ENCODE peak calls at places on chromosomes 13 and 19, in eight cellular contexts. M is thoracic aorta; N is body of pancreas; C is CD4-positive, alpha-beta T cell; P is ascending aorta; R is GM20000; T is mucosa of descending colon; G is neural crest cell. Z is an unnamed sample.
A peak's percentile ranks its signal among the peaks of the same experiment; 100 is the strongest.

GRCh38 chr13:54637377-54637776 is 1608.8 kb downstream of the OLFM4 start:
- DNase-seq in P (no peak), C (no peak), R (no peak), G (no peak), N (peak; percentile 26), T (no peak), M (no peak), Z (no peak)

GRCh38 chr13:101838305-101838835 is 385.9 kb downstream of the ITGBL1 start:
- DNase-seq in T (no peak), C (no peak), G (no peak), R (no peak), N (no peak), P (no peak), M (no peak), Z (no peak)

GRCh38 chr13:72586519-72586918 is 140.9 kb downstream of the MZT1 start:
- DNase-seq in T (no peak), C (no peak), P (no peak), R (no peak), N (no peak), G (no peak), M (no peak), Z (no peak)

GRCh38 chr13:100828226-100828625 is 153.6 kb upstream of the TMTC4 start:
- DNase-seq in T (no peak), G (no peak), P (no peak), M (no peak), R (no peak), C (no peak), N (no peak), Z (no peak)

GRCh38 chr19:15316498-15316897 is 15.8 kb downstream of the BRD4 start:
- DNase-seq in R (peak; percentile 54), N (no peak), T (no peak), M (no peak), P (no peak), C (no peak), G (no peak), Z (no peak)

GRCh38 chr13:110138009-110138699 is 168.8 kb downstream of the COL4A1 start:
- DNase-seq in G (no peak), M (peak; percentile 52), C (no peak), R (peak; percentile 73), T (peak; percentile 71), P (no peak), N (peak; percentile 78), Z (peak; percentile 56)

GRCh38 chr13:107968470-107968869 is 246.9 kb downstream of the LIG4 start:
- DNase-seq in T (no peak), G (no peak), P (no peak), N (no peak), M (no peak), R (no peak), C (no peak), Z (no peak)

GRCh38 chr19:29768166-29768565 is 43.6 kb upstream of the CCNE1 start:
- DNase-seq in N (no peak), T (no peak), G (no peak), C (no peak), R (no peak), P (no peak), M (no peak), Z (no peak)

GRCh38 chr19:10882108-10882457 is 10.7 kb downstream of the CARM1 start:
- DNase-seq in T (no peak), M (no peak), G (no peak), N (no peak), R (no peak), P (no peak), C (no peak), Z (no peak)

GRCh38 chr13:50410921-50411712 is 395.9 kb downstream of the KCNRG start:
- DNase-seq in R (no peak), G (no peak), N (no peak), M (peak; percentile 13), C (no peak), P (no peak), T (no peak), Z (peak; percentile 43)

GRCh38 chr13:113187263-113187669 is 21.2 kb downstream of the PCID2 start:
- DNase-seq in P (peak; percentile 33), R (no peak), N (peak; percentile 59), M (peak; percentile 57), C (no peak), T (peak; percentile 80), G (no peak), Z (peak; percentile 74)

GRCh38 chr13:102626928-102627327 is 30.1 kb downstream of the TPP2 start:
- DNase-seq in M (no peak), T (no peak), C (no peak), N (no peak), R (no peak), P (no peak), G (no peak), Z (no peak)

GRCh38 chr13:78764665-78765064 is 105.7 kb upstream of the OBI1 start:
- DNase-seq in T (no peak), N (no peak), M (no peak), C (no peak), R (no peak), P (no peak), G (no peak), Z (no peak)

GRCh38 chr19:35862528-35862927 is 5.8 kb downstream of the KIRREL2 start:
- DNase-seq in G (no peak), R (no peak), C (no peak), M (no peak), T (no peak), N (no peak), P (no peak), Z (no peak)

DNA sequence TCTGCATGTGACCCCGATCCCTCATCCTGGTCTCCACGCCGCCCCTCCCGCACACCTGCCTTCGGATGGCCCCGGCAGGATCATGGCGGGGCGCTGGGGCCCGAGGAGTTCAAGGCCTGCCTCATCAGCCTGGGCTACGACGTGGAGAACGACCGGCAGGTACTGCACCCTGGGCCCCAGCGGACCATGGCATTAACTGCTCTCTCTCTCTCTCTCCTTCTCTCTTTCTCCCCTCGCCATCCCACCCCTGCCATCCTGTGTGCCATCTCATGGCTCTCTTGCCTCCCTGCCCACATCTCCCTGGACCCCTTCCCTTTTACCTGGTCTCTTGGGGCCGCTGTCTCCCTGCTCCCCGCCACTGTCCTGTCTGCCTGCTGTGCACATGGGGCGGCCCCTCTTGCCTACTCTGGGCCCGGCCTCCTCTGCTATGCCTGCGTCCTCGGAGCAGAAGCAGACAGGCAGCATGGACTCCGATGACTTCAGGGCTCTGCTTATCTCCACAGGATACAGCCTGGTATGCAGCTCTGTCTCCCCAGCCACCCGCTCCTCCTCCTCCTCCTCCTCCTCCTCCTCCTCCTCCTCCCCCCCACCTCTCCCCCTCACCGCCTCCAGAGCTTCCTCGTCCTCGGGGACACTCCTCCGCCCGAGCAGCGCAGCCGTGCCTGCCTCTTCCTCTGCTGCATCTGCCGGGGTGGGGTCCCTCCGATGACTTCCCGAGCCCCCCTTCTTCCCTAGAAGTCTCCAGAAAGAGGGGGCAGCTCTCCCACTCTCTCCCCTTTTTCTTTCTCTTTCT is 16.2 kb downstream of the CAPN12 start:
- DNase-seq in C (no peak), N (peak; percentile 5), P (no peak), R (no peak), T (peak; percentile 50), M (no peak), G (no peak), Z (no peak)
- TF ChIP-seq CTCF in C (no peak), N (no peak), P (no peak), R (no peak), T (no peak), M (no peak), G (no peak), Z (no peak)

DNA sequence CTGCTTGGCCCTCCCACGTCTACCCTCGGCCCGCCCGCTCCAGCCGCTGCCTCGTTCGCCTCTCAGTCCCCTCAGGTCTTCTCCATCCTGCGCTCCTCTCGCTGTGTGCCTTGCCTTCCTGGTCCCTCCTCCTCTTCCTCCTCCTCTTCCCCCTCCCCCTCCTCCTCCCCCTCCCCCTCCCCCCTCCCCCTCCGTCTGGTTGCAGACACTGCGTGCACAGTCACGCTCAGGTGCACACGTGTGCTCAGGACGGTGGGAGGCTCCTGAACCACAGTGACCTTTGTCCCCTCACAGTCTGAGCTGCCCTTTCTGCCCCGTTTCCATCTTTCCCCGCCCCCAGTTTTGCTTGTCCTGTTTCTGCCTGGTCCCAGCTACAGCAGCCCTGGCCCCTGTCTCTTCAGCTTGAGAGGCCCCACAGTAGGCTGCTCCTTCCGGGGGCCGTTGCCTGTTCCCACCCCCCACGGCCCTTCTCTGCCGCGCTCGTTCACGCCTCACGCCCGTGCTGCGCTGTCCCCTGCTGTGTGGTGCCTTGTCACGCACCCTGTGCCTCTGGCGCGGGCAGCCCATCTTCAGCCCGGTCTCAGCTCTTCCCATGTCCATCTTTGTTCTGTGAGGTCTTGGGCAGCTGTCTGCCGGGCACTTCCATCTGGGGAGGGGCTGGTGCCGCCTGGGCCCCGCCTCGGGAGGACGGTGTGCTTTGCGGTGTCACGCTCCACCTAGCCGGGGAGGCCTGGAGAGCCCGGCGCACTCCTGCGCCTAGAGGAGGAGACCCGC is 13.8 kb upstream of the RPS15 start:
- DNase-seq in R (no peak), C (no peak), M (no peak), P (no peak), G (no peak), N (no peak), T (peak; percentile 46), Z (no peak)
- TF ChIP-seq CTCF in R (no peak), C (no peak), M (no peak), P (no peak), G (no peak), N (no peak), T (no peak), Z (no peak)

GRCh38 chr13:62019858-62020257 is 604.2 kb upstream of the PCDH20 start:
- DNase-seq in C (no peak), T (no peak), P (no peak), M (no peak), N (no peak), G (no peak), R (no peak), Z (no peak)

GRCh38 chr13:62014299-62014698 is 598.6 kb upstream of the PCDH20 start:
- DNase-seq in T (no peak), G (no peak), R (no peak), C (no peak), N (no peak), M (no peak), P (no peak), Z (no peak)
- TF ChIP-seq CTCF in T (no peak), G (peak; percentile 69), R (no peak), C (no peak), N (no peak), M (no peak), P (no peak), Z (no peak)

GRCh38 chr19:17235618-17236413 is 9.8 kb downstream of the OCEL1 start:
- DNase-seq in N (peak; percentile 72), C (peak; percentile 69), G (peak; percentile 58), M (no peak), T (peak; percentile 86), R (peak; percentile 89), P (no peak), Z (peak; percentile 33)
- TF ChIP-seq CTCF in N (peak; percentile 15), C (peak; percentile 67), G (peak; percentile 40), M (peak; percentile 50), T (peak; percentile 26), R (peak; percentile 87), P (peak; percentile 63), Z (no peak)

GRCh38 chr13:93003531-93003930 is 223.1 kb upstream of the GPC6 start:
- DNase-seq in G (no peak), M (no peak), R (no peak), P (no peak), N (no peak), T (no peak), C (no peak), Z (no peak)

GRCh38 chr13:93007928-93008327 is 218.7 kb upstream of the GPC6 start:
- DNase-seq in G (no peak), M (no peak), P (no peak), R (no peak), C (no peak), T (no peak), N (no peak), Z (no peak)

GRCh38 chr13:93002071-93002470 is 224.5 kb upstream of the GPC6 start:
- DNase-seq in T (no peak), C (no peak), R (no peak), G (no peak), P (no peak), N (no peak), M (no peak), Z (no peak)

GRCh38 chr13:93004919-93005318 is 221.7 kb upstream of the GPC6 start:
- DNase-seq in C (no peak), N (no peak), M (no peak), P (no peak), T (no peak), G (no peak), R (no peak), Z (no peak)
- TF ChIP-seq CTCF in C (no peak), N (no peak), M (no peak), P (no peak), T (no peak), G (peak; percentile 21), R (no peak), Z (no peak)

Z was measured in Calu3.